ENCODE peak calls at places on chromosomes 13 and 19, in four cellular contexts. Q is WTC11, T is K562, L is HepG2. V is an unnamed sample.

GRCh38 chr19:29662278-29662603 is 3.0 kb upstream of the PLEKHF1 start:
- DNase-seq in L (no peak), Q (no peak), T (no peak), V (no peak)

GRCh38 chr19:54209748-54210494 is 9.3 kb downstream of the RPS9 start:
- DNase-seq in Q (no peak), L (peak; percentile 98), T (peak; percentile 68), V (peak; percentile 90)

GRCh38 chr13:110206170-110206569 is 100.8 kb downstream of the COL4A1 start:
- DNase-seq in Q (no peak), L (peak; percentile 45), T (no peak), V (no peak)

GRCh38 chr13:42320375-42320787 is 48.4 kb downstream of the AKAP11 start:
- DNase-seq in L (no peak), T (no peak), Q (no peak), V (no peak)

GRCh38 chr19:18058208-18059009 is 28.3 kb downstream of the IL12RB1 start:
- DNase-seq in T (peak; percentile 85), Q (peak; percentile 86), L (peak; percentile 47), V (peak; percentile 55)

GRCh38 chr19:3374369-3375112 is 8.2 kb downstream of the NFIC start:
- DNase-seq in Q (no peak), T (peak; percentile 64), L (no peak), V (no peak)

GRCh38 chr19:6092329-6093286 is 17.7 kb downstream of the RFX2 start:
- DNase-seq in T (peak; percentile 78), L (peak; percentile 56), Q (peak; percentile 68), V (peak; percentile 77)

GRCh38 chr13:40211586-40211968 is 454.9 kb downstream of the FOXO1 start:
- DNase-seq in L (no peak), Q (no peak), T (no peak), V (no peak)

DNA sequence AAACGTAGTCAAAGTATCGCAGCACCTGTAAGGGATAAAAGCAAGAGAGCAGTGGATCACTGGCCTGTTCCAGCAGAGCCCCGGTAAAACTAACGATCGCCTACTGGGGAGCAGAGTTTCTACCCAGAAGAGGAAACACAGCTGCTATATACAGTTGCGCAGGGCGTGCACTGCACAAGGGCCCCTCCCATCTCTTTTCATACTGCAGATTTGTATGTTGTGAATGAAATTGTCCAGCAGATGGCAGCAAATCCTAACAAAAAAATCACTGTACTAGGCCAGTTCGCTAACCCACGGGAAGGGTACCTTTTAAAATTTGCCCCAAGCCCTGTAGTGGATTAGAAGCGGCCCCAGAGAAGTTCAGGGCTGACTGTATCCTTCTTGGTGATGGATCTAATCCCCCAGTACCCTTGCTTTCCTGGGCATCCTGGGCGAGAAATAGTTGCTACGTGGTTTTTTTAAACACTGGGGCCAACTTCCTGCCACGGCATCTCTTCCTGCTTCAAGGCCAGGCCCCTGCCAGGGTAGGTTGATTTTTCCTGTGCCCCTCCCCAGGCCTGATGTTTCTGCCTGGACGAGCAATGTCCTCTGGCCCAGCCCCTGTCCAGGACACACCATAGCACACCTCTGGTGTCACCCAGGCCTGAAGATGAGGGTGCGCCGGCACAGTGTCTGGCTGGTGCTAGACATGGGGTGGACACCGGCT is 127.0 kb downstream of the IER2 start:
- DNase-seq in T (peak; percentile 77), Q (peak; percentile 48), L (peak; percentile 66), V (peak; percentile 75)
- TF ChIP-seq NR3C1 in T (no peak), Q (no peak), L (no peak), V (no peak)

GRCh38 chr19:39164289-39164688 is 32.5 kb upstream of the NCCRP1 start:
- DNase-seq in Q (no peak), T (no peak), L (no peak), V (no peak)
- TF ChIP-seq NR3C1 in Q (no peak), T (no peak), L (no peak), V (no peak)

GRCh38 chr19:50703915-50704548 is 15.6 kb downstream of the SHANK1 start:
- DNase-seq in L (peak; percentile 10), T (peak; percentile 34), Q (no peak), V (peak; percentile 58)

GRCh38 chr19:50702870-50703829 is 16.5 kb downstream of the SHANK1 start:
- DNase-seq in L (no peak), T (no peak), Q (no peak), V (no peak)

GRCh38 chr19:50706387-50706786 is 13.2 kb downstream of the SHANK1 start:
- DNase-seq in T (no peak), Q (no peak), L (no peak), V (no peak)

GRCh38 chr19:50708179-50708879 is 11.3 kb downstream of the SHANK1 start:
- DNase-seq in T (no peak), Q (no peak), L (no peak), V (peak; percentile 49)

DNA sequence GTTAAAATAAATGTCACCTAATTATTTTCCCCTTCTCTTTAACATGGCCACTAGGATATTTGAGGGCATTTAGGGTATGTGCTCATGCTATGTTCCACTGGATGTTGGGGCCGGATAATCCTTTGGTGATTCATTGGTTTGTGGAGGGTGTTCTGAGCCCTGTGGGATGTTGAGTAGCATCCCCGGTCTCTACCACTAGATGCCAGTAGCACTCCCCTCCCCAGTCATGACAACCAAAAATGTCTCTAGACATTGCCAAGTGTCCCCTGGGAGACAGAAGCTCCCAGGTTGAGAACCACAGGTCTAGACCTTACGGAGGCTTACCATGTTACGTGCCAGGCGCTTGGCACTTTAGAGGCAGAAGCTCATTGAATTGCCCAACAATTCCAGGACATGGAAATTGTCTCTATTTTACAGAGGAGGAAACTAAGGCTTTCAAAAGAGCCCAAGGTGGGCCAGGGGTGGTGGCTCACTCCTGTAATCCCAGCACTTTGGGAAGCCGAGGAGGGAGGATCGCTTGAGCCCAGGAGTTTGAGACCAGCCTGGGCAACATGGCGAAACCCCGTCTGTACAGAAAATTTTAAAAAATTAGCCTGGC is 14.1 kb downstream of the SHANK1 start:
- DNase-seq in Q (peak; percentile 62), T (peak; percentile 84), L (peak; percentile 18), V (peak; percentile 79)
- TF ChIP-seq NR3C1 in Q (no peak), T (no peak), L (no peak), V (no peak)

GRCh38 chr13:112783946-112784500 is 94.2 kb downstream of the ATP11A start:
- DNase-seq in L (no peak), Q (peak; percentile 15), T (no peak), V (no peak)

GRCh38 chr13:112781287-112781686 is 91.4 kb downstream of the ATP11A start:
- DNase-seq in T (no peak), L (no peak), Q (no peak), V (no peak)

GRCh38 chr13:112781881-112782361 is 92.1 kb downstream of the ATP11A start:
- DNase-seq in L (no peak), Q (no peak), T (no peak), V (no peak)

GRCh38 chr13:112783135-112783945 is 93.5 kb downstream of the ATP11A start:
- DNase-seq in Q (no peak), L (no peak), T (no peak), V (no peak)

DNA sequence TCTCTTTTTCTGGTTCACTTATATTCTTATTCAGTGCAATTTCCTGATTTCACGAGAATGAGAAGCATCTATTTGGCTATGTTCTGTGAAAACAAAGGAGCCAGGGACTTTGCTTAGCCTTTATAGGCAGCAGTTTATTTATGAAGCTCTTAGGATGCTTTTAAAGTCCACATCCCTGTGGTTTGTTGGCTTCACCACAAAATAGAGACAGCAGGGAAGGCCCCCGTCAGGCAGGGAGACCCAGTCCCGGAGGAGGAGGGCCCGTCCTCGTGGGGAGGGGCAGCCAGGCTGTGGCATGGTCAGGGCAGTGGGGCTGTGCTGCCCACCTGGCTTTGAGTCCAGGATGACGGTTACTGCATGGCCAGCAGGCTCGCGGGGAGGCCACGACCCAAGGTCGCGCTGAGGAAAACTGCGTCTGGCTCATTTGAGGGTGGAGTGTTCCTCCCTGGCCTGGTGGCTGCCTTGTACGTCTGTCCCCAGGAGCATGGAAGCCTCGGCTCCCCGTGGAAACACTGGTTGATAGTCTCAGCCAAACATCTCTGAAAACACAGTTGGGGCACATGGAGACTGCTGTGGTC is 92.7 kb downstream of the ATP11A start:
- DNase-seq in T (no peak), Q (no peak), L (no peak), V (no peak)
- TF ChIP-seq NR3C1 in T (no peak), Q (no peak), L (no peak), V (no peak)

DNA sequence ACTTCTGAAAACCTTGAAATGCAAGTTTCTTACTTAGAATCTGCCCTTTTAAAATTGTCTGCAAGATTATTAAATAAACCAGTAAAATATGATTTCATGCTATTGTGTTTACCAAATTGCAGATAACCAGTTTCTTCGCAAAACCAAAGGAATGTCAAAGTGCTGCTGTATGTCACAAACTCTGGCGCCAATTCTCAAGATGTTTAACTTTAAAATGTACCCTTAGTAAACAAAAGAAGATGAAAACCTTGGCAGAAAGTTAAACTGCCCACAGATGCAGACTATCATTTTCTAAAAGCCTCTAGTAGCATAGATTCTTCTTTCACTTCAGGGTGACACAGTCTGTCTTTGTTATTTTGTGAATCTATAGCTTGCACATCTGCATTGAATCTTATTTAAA is 189.2 kb downstream of the SLITRK6 start:
- DNase-seq in T (no peak), L (no peak), Q (no peak), V (no peak)
- TF ChIP-seq NR3C1 in T (no peak), L (no peak), Q (no peak), V (no peak)

DNA sequence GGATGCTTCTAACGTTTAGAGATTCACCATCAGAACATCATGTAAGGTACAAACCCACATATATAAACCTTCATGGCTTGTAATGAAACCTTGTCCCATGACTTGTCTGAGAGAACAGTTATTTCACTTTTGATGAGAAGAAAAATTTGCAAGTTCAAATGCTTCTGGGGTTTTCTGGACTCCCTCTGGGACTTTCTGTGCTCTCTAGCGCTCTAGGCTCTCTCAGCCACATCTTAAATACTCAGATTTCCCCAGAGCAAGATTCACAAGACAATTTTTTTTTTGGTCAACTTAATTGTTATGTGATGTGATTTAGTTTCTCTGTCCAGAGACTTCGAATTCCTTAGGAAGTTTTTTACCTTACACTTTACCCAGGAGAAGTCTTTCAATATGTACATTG is 282.8 kb upstream of the EDNRB start:
- DNase-seq in T (no peak), L (no peak), Q (no peak), V (no peak)
- TF ChIP-seq NR3C1 in T (no peak), L (no peak), Q (no peak), V (no peak)

DNA sequence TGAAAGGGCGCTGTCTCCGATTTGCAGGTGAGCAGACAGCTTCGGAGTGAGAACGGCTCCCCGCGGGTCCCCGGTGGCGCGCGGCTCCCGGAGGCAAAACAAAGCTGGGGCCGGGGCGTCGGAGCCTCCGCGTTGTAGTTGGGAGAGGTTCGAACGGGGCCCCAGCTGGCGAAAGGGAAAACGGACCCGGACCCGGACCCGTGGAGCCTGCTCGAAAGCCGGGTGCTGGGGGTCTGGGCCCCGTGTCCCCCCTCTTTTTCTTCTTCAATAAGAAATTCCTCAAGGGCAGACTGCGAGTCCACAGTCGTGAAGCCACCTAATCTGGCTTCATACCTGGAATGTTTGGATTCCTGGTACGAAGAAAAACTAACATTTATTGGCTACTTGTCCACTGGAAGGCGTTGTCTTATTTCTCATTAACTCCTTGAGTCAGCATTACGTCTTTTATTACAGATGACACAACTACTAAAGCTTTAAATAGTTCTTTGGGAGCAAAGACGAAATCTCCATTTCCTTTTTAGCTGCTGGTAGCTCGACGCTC is 627 bp upstream of the MTIF3 start:
- DNase-seq in Q (peak; percentile 58), T (peak; percentile 13), L (peak; percentile 16), V (no peak)
- TF ChIP-seq NR3C1 in Q (no peak), T (no peak), L (no peak), V (no peak)

V was measured in A549.